ENCODE peak calls at places on chromosomes 12 and 14, in four cellular contexts. X, B, O and F are unnamed samples.
A peak's percentile ranks its signal among the peaks of the same experiment; 100 is the strongest.

GRCh38 chr12:69154585-69155363 is 84.6 kb upstream of the CPSF6 start:
- DNase-seq in X (peak; percentile 71), B (peak; percentile 49), O (peak; percentile 87), F (peak; percentile 72)

GRCh38 chr12:47686645-47687240 is 19.1 kb downstream of the RPAP3 start:
- DNase-seq in X (peak; percentile 25), B (no peak), O (no peak), F (no peak)

GRCh38 chr12:39440781-39441180 is 2.1 kb downstream of the KIF21A start:
- DNase-seq in X (no peak), B (no peak), O (no peak), F (no peak)

GRCh38 chr14:100065161-100065871 is at the start of gene EVL:
- DNase-seq in X (no peak), B (peak; percentile 26), O (peak; percentile 58), F (no peak)

GRCh38 chr12:126944684-126945083 is 1322.3 kb upstream of the TMEM132C start:
- DNase-seq in X (no peak), B (no peak), O (no peak), F (no peak)

GRCh38 chr12:99259040-99259934 is 388.3 kb upstream of the GARIN6 start:
- DNase-seq in X (peak; percentile 27), B (no peak), O (no peak), F (no peak)

GRCh38 chr12:97752129-97752528 is 289.5 kb downstream of the RMST start:
- DNase-seq in X (no peak), B (no peak), O (no peak), F (no peak)

GRCh38 chr12:121805171-121805687 is 1.4 kb downstream of the SETD1B start:
- DNase-seq in X (no peak), B (no peak), O (no peak), F (no peak)

GRCh38 chr14:99447739-99448138 is 32.9 kb downstream of the SETD3 start:
- DNase-seq in X (no peak), B (no peak), O (no peak), F (no peak)

GRCh38 chr12:12803186-12803585 is 10.0 kb upstream of the DDX47 start:
- DNase-seq in X (no peak), B (no peak), O (peak; percentile 89), F (peak; percentile 82)

GRCh38 chr12:24709201-24709600 is 239.7 kb downstream of the BCAT1 start:
- DNase-seq in X (no peak), B (no peak), O (no peak), F (no peak)

GRCh38 chr12:124509676-124510300 is 57.6 kb downstream of the NCOR2 start:
- DNase-seq in X (peak; percentile 68), B (no peak), O (no peak), F (no peak)

GRCh38 chr12:18578191-18578590 is 159.6 kb downstream of the PLCZ1 start:
- DNase-seq in X (no peak), B (no peak), O (no peak), F (no peak)

GRCh38 chr12:88624911-88625310 is 44.6 kb upstream of the KITLG start:
- DNase-seq in X (no peak), B (no peak), O (no peak), F (no peak)

GRCh38 chr14:46034305-46034704 is 617.3 kb downstream of the RPL10L start:
- DNase-seq in X (no peak), B (no peak), O (no peak), F (no peak)

GRCh38 chr12:123937707-123938600 is 34.7 kb downstream of the CCDC92 start:
- DNase-seq in X (no peak), B (no peak), O (peak; percentile 21), F (no peak)

GRCh38 chr12:86669010-86669409 is 412.8 kb upstream of the MGAT4C start:
- DNase-seq in X (no peak), B (no peak), O (no peak), F (no peak)

GRCh38 chr14:42192659-42193425 is 586.2 kb downstream of the LRFN5 start:
- DNase-seq in X (no peak), B (no peak), O (no peak), F (no peak)

GRCh38 chr12:27064397-27065342 is 17.7 kb downstream of the C12orf71 start:
- DNase-seq in X (no peak), B (no peak), O (no peak), F (no peak)

GRCh38 chr12:40499856-40500255 is 192.4 kb upstream of the CNTN1 start:
- DNase-seq in X (no peak), B (no peak), O (no peak), F (no peak)

GRCh38 chr14:61503167-61503801 is 181.9 kb downstream of the PRKCH start:
- DNase-seq in X (no peak), B (no peak), O (no peak), F (no peak)

GRCh38 chr14:99359906-99360305 is 87.9 kb upstream of the BCL11B start:
- DNase-seq in X (no peak), B (no peak), O (no peak), F (no peak)

GRCh38 chr12:104643921-104644669 is 187.3 kb downstream of the CHST11 start:
- DNase-seq in X (no peak), B (no peak), O (peak; percentile 30), F (no peak)

GRCh38 chr12:46154221-46154975 is 114.4 kb downstream of the SLC38A1 start:
- DNase-seq in X (no peak), B (no peak), O (no peak), F (no peak)

GRCh38 chr12:50050119-50050385 is 7.3 kb upstream of the ASIC1 start:
- DNase-seq in X (no peak), B (no peak), O (no peak), F (no peak)

GRCh38 chr12:29569392-29569791 is 71.9 kb upstream of the OVCH1 start:
- DNase-seq in X (no peak), B (no peak), O (no peak), F (no peak)

GRCh38 chr12:56206373-56207166 is 15.2 kb downstream of the RNF41 start:
- DNase-seq in X (peak; percentile 54), B (peak; percentile 24), O (peak; percentile 85), F (peak; percentile 35)

GRCh38 chr12:51520576-51521325 is 70.3 kb upstream of the SCN8A start:
- DNase-seq in X (peak; percentile 70), B (no peak), O (no peak), F (no peak)

GRCh38 chr12:62761658-62762057 is 173.3 kb downstream of the PPM1H start:
- DNase-seq in X (no peak), B (no peak), O (no peak), F (no peak)

GRCh38 chr12:4141344-4142270 is 132.0 kb upstream of the CCND2 start:
- DNase-seq in X (no peak), B (no peak), O (no peak), F (no peak)

GRCh38 chr14:92482621-92483319 is 30.8 kb upstream of the RIN3 start:
- DNase-seq in X (no peak), B (no peak), O (no peak), F (no peak)

GRCh38 chr12:93214523-93215289 is 163.0 kb upstream of the NUDT4 start:
- DNase-seq in X (no peak), B (no peak), O (peak; percentile 80), F (no peak)

GRCh38 chr12:128137140-128137539 is 129.8 kb upstream of the TMEM132C start:
- DNase-seq in X (no peak), B (no peak), O (no peak), F (no peak)